ENCODE peak calls at places on chromosomes 1 and 21, in six cellular contexts. One of them, this sample, is unnamed.

GRCh38 chr1:53860967-53861411 is 22.9 kb upstream of the NDC1 start:
- DNase-seq in neuronal stem cell: peak; percentile 54
- DNase-seq in heart right ventricle: no peak
- DNase-seq in left lung: no peak
- DNase-seq in mucosa of descending colon: peak; percentile 64
- DNase-seq in CD8-positive, alpha-beta memory T cell: peak; percentile 43
- DNase-seq in this sample: peak; percentile 39

GRCh38 chr1:150009604-150010387 is 730 bp downstream of the OTUD7B start:
- DNase-seq in left lung: peak; percentile 49
- DNase-seq in mucosa of descending colon: peak; percentile 59
- DNase-seq in heart right ventricle: no peak
- DNase-seq in neuronal stem cell: peak; percentile 14
- DNase-seq in CD8-positive, alpha-beta memory T cell: peak; percentile 12
- DNase-seq in this sample: peak; percentile 43

GRCh38 chr1:119582801-119583200 is 65.3 kb downstream of the ZNF697 start:
- DNase-seq in heart right ventricle: peak; percentile 27
- DNase-seq in CD8-positive, alpha-beta memory T cell: no peak
- DNase-seq in left lung: peak; percentile 56
- DNase-seq in neuronal stem cell: peak; percentile 21
- DNase-seq in mucosa of descending colon: peak; percentile 58
- DNase-seq in this sample: peak; percentile 32

GRCh38 chr1:8340456-8340855 is 22.5 kb downstream of the SLC45A1 start:
- DNase-seq in mucosa of descending colon: no peak
- DNase-seq in left lung: no peak
- DNase-seq in CD8-positive, alpha-beta memory T cell: no peak
- DNase-seq in neuronal stem cell: no peak
- DNase-seq in heart right ventricle: no peak
- DNase-seq in this sample: no peak

GRCh38 chr1:95409901-95410300 is 175.9 kb downstream of the RWDD3 start:
- DNase-seq in left lung: no peak
- DNase-seq in neuronal stem cell: no peak
- DNase-seq in CD8-positive, alpha-beta memory T cell: no peak
- DNase-seq in heart right ventricle: no peak
- DNase-seq in mucosa of descending colon: no peak
- DNase-seq in this sample: no peak

GRCh38 chr21:44987886-44988606 is 48.2 kb downstream of the SLX9 start:
- DNase-seq in neuronal stem cell: no peak
- DNase-seq in CD8-positive, alpha-beta memory T cell: no peak
- DNase-seq in left lung: peak; percentile 21
- DNase-seq in heart right ventricle: peak; percentile 10
- DNase-seq in mucosa of descending colon: no peak
- DNase-seq in this sample: no peak

GRCh38 chr1:67897270-67897949 is 64.1 kb upstream of the GNG12 start:
- DNase-seq in mucosa of descending colon: no peak
- DNase-seq in neuronal stem cell: no peak
- DNase-seq in left lung: no peak
- DNase-seq in CD8-positive, alpha-beta memory T cell: no peak
- DNase-seq in heart right ventricle: no peak
- DNase-seq in this sample: no peak

GRCh38 chr21:14366998-14367397 is 15.9 kb downstream of the HSPA13 start:
- DNase-seq in left lung: no peak
- DNase-seq in mucosa of descending colon: no peak
- DNase-seq in CD8-positive, alpha-beta memory T cell: no peak
- DNase-seq in neuronal stem cell: no peak
- DNase-seq in heart right ventricle: no peak
- DNase-seq in this sample: no peak

GRCh38 chr1:218939095-218939494 is 234.6 kb upstream of the LYPLAL1 start:
- DNase-seq in left lung: no peak
- DNase-seq in CD8-positive, alpha-beta memory T cell: no peak
- DNase-seq in heart right ventricle: no peak
- DNase-seq in neuronal stem cell: no peak
- DNase-seq in mucosa of descending colon: no peak
- DNase-seq in this sample: no peak

GRCh38 chr1:186828612-186829542 is at the start of gene PLA2G4A:
- DNase-seq in left lung: peak; percentile 50
- DNase-seq in heart right ventricle: peak; percentile 25
- DNase-seq in CD8-positive, alpha-beta memory T cell: no peak
- DNase-seq in mucosa of descending colon: peak; percentile 80
- DNase-seq in neuronal stem cell: no peak
- DNase-seq in this sample: peak; percentile 38

GRCh38 chr1:223230161-223230881 is 87.3 kb upstream of the TLR5 start:
- DNase-seq in mucosa of descending colon: no peak
- DNase-seq in neuronal stem cell: no peak
- DNase-seq in CD8-positive, alpha-beta memory T cell: no peak
- DNase-seq in left lung: no peak
- DNase-seq in heart right ventricle: no peak
- DNase-seq in this sample: no peak

GRCh38 chr1:165561257-165561656 is 17.5 kb downstream of the LRRC52 start:
- DNase-seq in heart right ventricle: no peak
- DNase-seq in mucosa of descending colon: no peak
- DNase-seq in neuronal stem cell: no peak
- DNase-seq in left lung: no peak
- DNase-seq in CD8-positive, alpha-beta memory T cell: no peak
- DNase-seq in this sample: no peak

DNA sequence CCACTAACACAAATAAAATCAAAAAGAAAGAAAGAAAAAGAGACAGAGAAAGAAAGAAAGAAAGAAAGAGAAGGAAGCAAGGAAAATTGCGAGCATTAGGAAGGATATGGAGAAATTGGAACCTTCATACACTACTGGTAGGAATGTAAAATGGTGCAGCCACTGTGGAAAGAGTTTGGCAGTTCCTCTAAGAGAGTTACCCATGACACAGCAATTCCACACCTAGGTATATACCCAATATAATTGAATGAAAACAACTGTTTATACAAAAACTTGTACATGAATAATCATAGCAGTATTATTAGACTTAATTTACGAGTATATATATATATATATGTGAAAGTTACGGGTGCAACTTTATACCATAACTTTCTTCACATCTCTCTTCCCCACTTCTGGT is 4.1 kb upstream of the LYPD8 start:
- DNase-seq in heart right ventricle: no peak
- DNase-seq in mucosa of descending colon: no peak
- DNase-seq in left lung: no peak
- DNase-seq in CD8-positive, alpha-beta memory T cell: no peak
- DNase-seq in neuronal stem cell: no peak
- DNase-seq in this sample: no peak
- H3K9me3 ChIP-seq in heart right ventricle: no peaks in the 10 kb centered on the region
- H3K9me3 ChIP-seq in mucosa of descending colon: no peaks in the 10 kb centered on the region
- H3K9me3 ChIP-seq in left lung: peaks cover 3% of the 10 kb centered on the region
- H3K9me3 ChIP-seq in CD8-positive, alpha-beta memory T cell: no peaks in the 10 kb centered on the region
- H3K9me3 ChIP-seq in neuronal stem cell: peaks cover 28% of the 10 kb centered on the region
- H3K9me3 ChIP-seq in this sample: peaks cover 8% of the 10 kb centered on the region

GRCh38 chr1:46246548-46247432 is 773 bp upstream of the RAD54L start:
- DNase-seq in neuronal stem cell: no peak
- DNase-seq in mucosa of descending colon: peak; percentile 57
- DNase-seq in left lung: peak; percentile 66
- DNase-seq in heart right ventricle: peak; percentile 45
- DNase-seq in CD8-positive, alpha-beta memory T cell: no peak
- DNase-seq in this sample: no peak
- H3K9me3 ChIP-seq in neuronal stem cell: no peaks in the 10 kb centered on the region
- H3K9me3 ChIP-seq in mucosa of descending colon: no peaks in the 10 kb centered on the region
- H3K9me3 ChIP-seq in left lung: no peaks in the 10 kb centered on the region
- H3K9me3 ChIP-seq in heart right ventricle: no peaks in the 10 kb centered on the region
- H3K9me3 ChIP-seq in CD8-positive, alpha-beta memory T cell: no peaks in the 10 kb centered on the region
- H3K9me3 ChIP-seq in this sample: no peaks in the 10 kb centered on the region

GRCh38 chr1:228245111-228245510 is 37.3 kb downstream of the OBSCN start:
- DNase-seq in heart right ventricle: no peak
- DNase-seq in neuronal stem cell: no peak
- DNase-seq in CD8-positive, alpha-beta memory T cell: no peak
- DNase-seq in left lung: no peak
- DNase-seq in mucosa of descending colon: no peak
- DNase-seq in this sample: no peak

GRCh38 chr1:228242313-228242864 is 34.5 kb downstream of the OBSCN start:
- DNase-seq in neuronal stem cell: no peak
- DNase-seq in left lung: no peak
- DNase-seq in mucosa of descending colon: no peak
- DNase-seq in CD8-positive, alpha-beta memory T cell: no peak
- DNase-seq in heart right ventricle: no peak
- DNase-seq in this sample: no peak

GRCh38 chr1:228249508-228250305 is 41.9 kb downstream of the OBSCN start:
- DNase-seq in neuronal stem cell: no peak
- DNase-seq in heart right ventricle: no peak
- DNase-seq in CD8-positive, alpha-beta memory T cell: no peak
- DNase-seq in left lung: no peak
- DNase-seq in mucosa of descending colon: no peak
- DNase-seq in this sample: no peak

GRCh38 chr1:228243093-228243492 is 35.2 kb downstream of the OBSCN start:
- DNase-seq in CD8-positive, alpha-beta memory T cell: no peak
- DNase-seq in heart right ventricle: no peak
- DNase-seq in neuronal stem cell: no peak
- DNase-seq in left lung: no peak
- DNase-seq in mucosa of descending colon: no peak
- DNase-seq in this sample: no peak

GRCh38 chr1:228246216-228246900 is 38.5 kb downstream of the OBSCN start:
- DNase-seq in neuronal stem cell: no peak
- DNase-seq in mucosa of descending colon: no peak
- DNase-seq in left lung: no peak
- DNase-seq in CD8-positive, alpha-beta memory T cell: no peak
- DNase-seq in heart right ventricle: no peak
- DNase-seq in this sample: no peak
- H3K9me3 ChIP-seq in neuronal stem cell: peaks cover 32% of the 10 kb centered on the region
- H3K9me3 ChIP-seq in mucosa of descending colon: peaks cover 38% of the 10 kb centered on the region
- H3K9me3 ChIP-seq in left lung: peaks cover 57% of the 10 kb centered on the region
- H3K9me3 ChIP-seq in CD8-positive, alpha-beta memory T cell: peaks cover 32% of the 10 kb centered on the region
- H3K9me3 ChIP-seq in heart right ventricle: peaks cover 25% of the 10 kb centered on the region
- H3K9me3 ChIP-seq in this sample: peaks cover 12% of the 10 kb centered on the region

GRCh38 chr21:38228115-38228514 is 28.7 kb upstream of the KCNJ15 start:
- DNase-seq in left lung: no peak
- DNase-seq in CD8-positive, alpha-beta memory T cell: no peak
- DNase-seq in neuronal stem cell: no peak
- DNase-seq in mucosa of descending colon: peak; percentile 33
- DNase-seq in heart right ventricle: no peak
- DNase-seq in this sample: no peak
- H3K9me3 ChIP-seq in left lung: peaks cover 75% of the 10 kb centered on the region
- H3K9me3 ChIP-seq in CD8-positive, alpha-beta memory T cell: peaks cover 27% of the 10 kb centered on the region
- H3K9me3 ChIP-seq in neuronal stem cell: peaks cover 24% of the 10 kb centered on the region
- H3K9me3 ChIP-seq in mucosa of descending colon: peaks cover 60% of the 10 kb centered on the region
- H3K9me3 ChIP-seq in heart right ventricle: peaks cover 62% of the 10 kb centered on the region
- H3K9me3 ChIP-seq in this sample: peaks cover 70% of the 10 kb centered on the region

DNA sequence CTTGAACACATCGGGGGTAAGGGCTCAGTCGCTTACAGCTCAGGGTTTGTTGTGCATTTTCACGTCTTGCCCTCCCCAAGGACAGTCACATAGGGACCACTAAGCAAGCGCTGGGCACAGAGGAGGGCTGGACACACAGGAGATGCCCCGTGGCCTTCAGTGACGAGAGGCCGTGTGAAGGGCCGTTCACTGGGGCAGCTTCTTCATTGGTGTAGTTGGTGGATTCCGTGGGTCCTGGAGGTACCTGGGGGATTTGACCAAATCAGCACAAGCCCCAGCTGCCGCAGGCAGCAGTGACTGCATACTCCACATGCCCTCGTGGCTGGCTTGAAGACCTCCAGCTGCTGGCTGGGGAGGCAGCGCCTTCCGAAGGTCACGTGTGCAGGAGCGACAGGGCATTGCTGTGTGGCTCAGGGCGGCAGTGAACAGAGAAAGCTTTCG is 100.8 kb upstream of the C1orf174 start:
- DNase-seq in mucosa of descending colon: no peak
- DNase-seq in neuronal stem cell: no peak
- DNase-seq in heart right ventricle: no peak
- DNase-seq in CD8-positive, alpha-beta memory T cell: no peak
- DNase-seq in left lung: no peak
- DNase-seq in this sample: no peak
- H3K9me3 ChIP-seq in mucosa of descending colon: no peaks in the 10 kb centered on the region
- H3K9me3 ChIP-seq in neuronal stem cell: peaks cover 1% of the 10 kb centered on the region
- H3K9me3 ChIP-seq in heart right ventricle: no peaks in the 10 kb centered on the region
- H3K9me3 ChIP-seq in CD8-positive, alpha-beta memory T cell: no peaks in the 10 kb centered on the region
- H3K9me3 ChIP-seq in left lung: peaks cover 3% of the 10 kb centered on the region
- H3K9me3 ChIP-seq in this sample: no peaks in the 10 kb centered on the region

GRCh38 chr1:42506576-42506975 is 43.5 kb downstream of the CCDC30 start:
- DNase-seq in heart right ventricle: no peak
- DNase-seq in mucosa of descending colon: no peak
- DNase-seq in CD8-positive, alpha-beta memory T cell: no peak
- DNase-seq in neuronal stem cell: no peak
- DNase-seq in left lung: no peak
- DNase-seq in this sample: no peak
- H3K9me3 ChIP-seq in heart right ventricle: peaks cover 69% of the 10 kb centered on the region
- H3K9me3 ChIP-seq in mucosa of descending colon: peaks cover 85% of the 10 kb centered on the region
- H3K9me3 ChIP-seq in CD8-positive, alpha-beta memory T cell: no peaks in the 10 kb centered on the region
- H3K9me3 ChIP-seq in neuronal stem cell: peaks cover 23% of the 10 kb centered on the region
- H3K9me3 ChIP-seq in left lung: peaks cover 98% of the 10 kb centered on the region
- H3K9me3 ChIP-seq in this sample: peaks cover 41% of the 10 kb centered on the region

DNA sequence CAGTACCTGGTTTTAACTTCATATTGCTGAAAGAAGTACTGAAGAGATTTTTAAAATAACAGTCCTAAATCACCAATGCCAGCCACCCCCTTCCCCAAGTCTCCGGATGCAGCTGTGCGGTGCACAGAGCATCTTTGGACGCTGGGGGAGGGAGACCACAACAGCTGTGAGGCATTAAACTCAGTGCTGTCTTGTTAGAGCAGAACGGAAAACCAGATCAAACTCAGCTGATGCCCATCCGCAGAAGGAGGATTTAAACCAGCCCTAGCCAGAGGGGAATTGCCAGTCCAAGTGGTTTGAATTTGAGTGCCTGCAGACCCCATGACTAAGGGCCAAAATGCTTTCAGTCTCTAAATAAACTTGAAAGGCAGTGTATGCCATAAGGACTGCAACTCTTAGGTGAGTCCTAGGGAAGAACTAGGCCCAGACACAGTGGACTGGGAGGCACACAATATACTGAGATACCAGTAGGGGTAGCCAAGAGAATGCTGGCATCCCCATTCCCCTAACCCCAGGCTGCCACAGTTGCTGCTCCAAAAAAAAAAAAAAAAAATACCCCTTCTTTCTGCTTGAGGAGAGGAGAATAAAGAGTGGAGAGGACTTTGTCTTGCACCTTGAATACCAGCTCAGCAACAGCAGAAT is 576.2 kb downstream of the NEGR1 start:
- DNase-seq in neuronal stem cell: no peak
- DNase-seq in heart right ventricle: no peak
- DNase-seq in left lung: no peak
- DNase-seq in mucosa of descending colon: no peak
- DNase-seq in CD8-positive, alpha-beta memory T cell: no peak
- DNase-seq in this sample: no peak
- H3K9me3 ChIP-seq in neuronal stem cell: peaks cover 1% of the 10 kb centered on the region
- H3K9me3 ChIP-seq in heart right ventricle: peaks cover 19% of the 10 kb centered on the region
- H3K9me3 ChIP-seq in left lung: peaks cover 24% of the 10 kb centered on the region
- H3K9me3 ChIP-seq in mucosa of descending colon: peaks cover 9% of the 10 kb centered on the region
- H3K9me3 ChIP-seq in CD8-positive, alpha-beta memory T cell: no peaks in the 10 kb centered on the region
- H3K9me3 ChIP-seq in this sample: no peaks in the 10 kb centered on the region

DNA sequence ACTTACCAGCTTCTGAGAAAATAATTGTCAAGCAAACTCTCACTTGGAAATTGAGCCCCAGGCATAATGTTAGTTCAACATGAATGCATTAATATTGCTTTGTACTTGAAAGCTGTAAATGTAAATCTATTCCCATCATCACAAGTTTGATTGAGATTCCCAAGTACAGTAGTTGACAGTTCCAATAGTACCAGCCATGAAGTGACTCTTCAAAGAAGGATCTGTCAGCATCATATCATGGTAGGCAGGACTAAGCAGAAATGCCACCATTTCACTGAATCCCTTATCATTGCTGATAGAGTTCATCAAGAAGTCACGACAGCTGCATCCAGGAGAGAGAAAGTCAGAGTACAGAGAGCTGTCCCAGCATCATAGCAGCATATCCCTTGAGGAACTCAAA is 348.7 kb downstream of the OMA1 start:
- DNase-seq in heart right ventricle: no peak
- DNase-seq in left lung: no peak
- DNase-seq in neuronal stem cell: no peak
- DNase-seq in mucosa of descending colon: no peak
- DNase-seq in CD8-positive, alpha-beta memory T cell: no peak
- DNase-seq in this sample: no peak
- H3K9me3 ChIP-seq in heart right ventricle: no peaks in the 10 kb centered on the region
- H3K9me3 ChIP-seq in left lung: no peaks in the 10 kb centered on the region
- H3K9me3 ChIP-seq in neuronal stem cell: peaks cover 2% of the 10 kb centered on the region
- H3K9me3 ChIP-seq in mucosa of descending colon: no peaks in the 10 kb centered on the region
- H3K9me3 ChIP-seq in CD8-positive, alpha-beta memory T cell: no peaks in the 10 kb centered on the region
- H3K9me3 ChIP-seq in this sample: no peaks in the 10 kb centered on the region